ENCODE peak calls at places on chromosomes 5 and 9, in eight cellular contexts. M is A549, E is fibroblast of mammary gland, V is cardiac fibroblast, P is foreskin fibroblast, N is body of pancreas, U is left ventricle myocardium inferior, K is breast epithelium. Y is an unnamed sample.

GRCh38 chr5:34998058-34998789 is 49.5 kb downstream of the AGXT2 start:
- DNase-seq in V (peak; percentile 73), N (no peak), E (peak; percentile 97), M (peak; percentile 4), K (no peak), U (no peak), P (peak; percentile 87), Y (no peak)

GRCh38 chr9:27586200-27586599 is 12.9 kb upstream of the C9orf72 start:
- DNase-seq in E (no peak), K (no peak), P (no peak), M (no peak), V (no peak), N (no peak), U (no peak), Y (no peak)

GRCh38 chr5:106321242-106321641 is 1349.5 kb downstream of the EFNA5 start:
- DNase-seq in N (no peak), P (no peak), E (peak; percentile 10), U (no peak), K (no peak), V (peak; percentile 5), M (peak; percentile 10), Y (no peak)

GRCh38 chr5:104126980-104127379 is 564.4 kb upstream of the NUDT12 start:
- DNase-seq in E (no peak), N (no peak), P (no peak), M (no peak), U (no peak), V (no peak), K (no peak), Y (no peak)

GRCh38 chr9:37747271-37747753 is 6.3 kb upstream of the TRMT10B start:
- DNase-seq in E (peak; percentile 72), U (no peak), V (peak; percentile 79), N (peak; percentile 77), P (peak; percentile 62), M (peak; percentile 72), K (peak; percentile 40), Y (no peak)

GRCh38 chr5:115847290-115847689 is 5.6 kb downstream of the AP3S1 start:
- DNase-seq in M (no peak), E (no peak), K (no peak), U (no peak), P (no peak), N (no peak), V (no peak), Y (no peak)

GRCh38 chr5:108765647-108766046 is 17.9 kb downstream of the FER start:
- DNase-seq in K (no peak), N (no peak), P (no peak), M (no peak), U (no peak), E (peak; percentile 53), V (no peak), Y (no peak)

GRCh38 chr5:61334224-61335196 is 2.5 kb downstream of the ZSWIM6 start:
- DNase-seq in P (no peak), E (peak; percentile 47), U (no peak), N (no peak), K (no peak), V (peak; percentile 77), M (no peak), Y (no peak)

GRCh38 chr5:87322381-87322780 is 54.7 kb downstream of the RASA1 start:
- DNase-seq in K (no peak), E (no peak), V (no peak), U (no peak), M (no peak), P (no peak), N (no peak), Y (no peak)

GRCh38 chr5:10366310-10367297 is 13.1 kb downstream of the MARCHF6 start:
- DNase-seq in U (no peak), P (peak; percentile 64), E (peak; percentile 48), N (peak; percentile 72), K (peak; percentile 57), M (peak; percentile 56), V (peak; percentile 63), Y (peak; percentile 81)

GRCh38 chr9:77142366-77142765 is 35.0 kb upstream of the VPS13A start:
- DNase-seq in P (no peak), U (no peak), E (no peak), V (no peak), M (no peak), N (no peak), K (no peak), Y (no peak)

GRCh38 chr9:107295995-107296394 is 12.9 kb downstream of the RAD23B start:
- DNase-seq in M (no peak), P (no peak), E (no peak), V (no peak), N (no peak), U (no peak), K (no peak), Y (no peak)

GRCh38 chr5:135191084-135191826 is 157.2 kb upstream of the PITX1 start:
- DNase-seq in V (peak; percentile 69), U (peak; percentile 61), K (peak; percentile 50), E (peak; percentile 56), P (peak; percentile 53), M (peak; percentile 80), N (peak; percentile 79), Y (peak; percentile 20)

GRCh38 chr5:158875272-158875679 is 224.4 kb downstream of the EBF1 start:
- DNase-seq in U (no peak), N (no peak), P (no peak), K (no peak), M (no peak), E (peak; percentile 56), V (peak; percentile 32), Y (no peak)
- H3K4me3 ChIP-seq in U (peak overlapping the region; percentile 52), N (no peak overlapping the region), P (peak overlapping the region; percentile 14), K (peak overlapping the region; percentile 53), M (no peak overlapping the region), E (no peak overlapping the region), V (no peak overlapping the region), Y (no peak overlapping the region)

GRCh38 chr5:173453167-173453566 is 125.0 kb upstream of the STC2 start:
- DNase-seq in V (no peak), N (no peak), E (no peak), M (peak; percentile 33), P (no peak), U (no peak), K (no peak), Y (no peak)

GRCh38 chr5:173452098-173452497 is 123.9 kb upstream of the STC2 start:
- DNase-seq in K (peak; percentile 65), P (peak; percentile 90), N (peak; percentile 13), M (peak; percentile 50), E (peak; percentile 54), V (peak; percentile 75), U (peak; percentile 43), Y (no peak)

GRCh38 chr5:173451651-173452050 is 123.4 kb upstream of the STC2 start:
- DNase-seq in V (no peak), K (no peak), N (no peak), U (no peak), E (no peak), M (no peak), P (peak; percentile 23), Y (no peak)

GRCh38 chr5:173452506-173452905 is 124.3 kb upstream of the STC2 start:
- DNase-seq in V (no peak), M (no peak), P (peak; percentile 26), U (no peak), N (no peak), K (no peak), E (no peak), Y (no peak)

GRCh38 chr5:173451031-173451430 is 122.8 kb upstream of the STC2 start:
- DNase-seq in P (no peak), E (peak; percentile 41), U (no peak), N (peak; percentile 42), K (no peak), V (peak; percentile 28), M (peak; percentile 62), Y (no peak)
- TF ChIP-seq CTCF in P (peak; percentile 27), E (peak; percentile 48), U (peak; percentile 34), N (peak; percentile 17), K (peak; percentile 24), V (peak; percentile 46), M (no peak), Y (peak; percentile 60)

GRCh38 chr5:78509884-78510769 is 138.4 kb downstream of the LHFPL2 start:
- DNase-seq in M (no peak), U (peak; percentile 81), K (peak; percentile 44), P (no peak), V (no peak), N (peak; percentile 91), E (no peak), Y (no peak)

GRCh38 chr5:78507531-78507930 is 141.0 kb downstream of the LHFPL2 start:
- DNase-seq in N (no peak), U (no peak), M (no peak), P (no peak), V (no peak), E (no peak), K (no peak), Y (no peak)

GRCh38 chr5:78511116-78511906 is 137.3 kb downstream of the LHFPL2 start:
- DNase-seq in E (no peak), P (no peak), U (no peak), K (no peak), M (no peak), V (no peak), N (peak; percentile 19), Y (no peak)

GRCh38 chr5:78508231-78508765 is 140.3 kb downstream of the LHFPL2 start:
- DNase-seq in P (no peak), M (no peak), N (no peak), V (peak; percentile 54), E (no peak), U (no peak), K (no peak), Y (no peak)

GRCh38 chr5:78509145-78509865 is 139.3 kb downstream of the LHFPL2 start:
- DNase-seq in U (no peak), V (no peak), P (no peak), E (no peak), N (no peak), M (no peak), K (no peak), Y (no peak)
- H3K4me3 ChIP-seq in U (peak overlapping the region; percentile 65), V (peak overlapping the region; percentile 43), P (peak overlapping the region; percentile 29), E (no peak overlapping the region), N (no peak overlapping the region), M (no peak overlapping the region), K (peak overlapping the region; percentile 55), Y (no peak overlapping the region)

GRCh38 chr5:102223542-102224444 is 72.3 kb downstream of the SLCO4C1 start:
- DNase-seq in N (no peak), M (peak; percentile 45), V (peak; percentile 33), K (no peak), E (peak; percentile 44), P (peak; percentile 0), U (no peak), Y (peak; percentile 15)
- TF ChIP-seq CTCF in N (peak; percentile 80), M (peak; percentile 62), V (peak; percentile 44), K (no peak), E (peak; percentile 56), P (peak; percentile 43), U (peak; percentile 49), Y (peak; percentile 54)

GRCh38 chr5:141876628-141877477 is 1.4 kb downstream of the PCDH1 start:
- DNase-seq in E (no peak), U (no peak), P (no peak), K (peak; percentile 48), V (no peak), N (peak; percentile 54), M (peak; percentile 17), Y (no peak)
- H3K4me3 ChIP-seq in E (no peak overlapping the region), U (peak overlapping the region; percentile 83), P (no peak overlapping the region), K (peak overlapping the region; percentile 91), V (peak overlapping the region; percentile 55), N (peak overlapping the region; percentile 46), M (peak overlapping the region; percentile 64), Y (peak overlapping the region; percentile 57)

GRCh38 chr5:140882591-140882899 is 621 bp downstream of the PCDHA13 start:
- DNase-seq in E (peak; percentile 5), M (peak; percentile 46), N (no peak), V (no peak), P (no peak), K (no peak), U (no peak), Y (no peak)
- TF ChIP-seq CTCF in E (no peak), M (peak; percentile 32), N (no peak), V (no peak), P (no peak), K (no peak), U (no peak), Y (peak; percentile 41)

Y was measured in epithelial cell of proximal tubule.